ENCODE peak calls at places on chromosome 12, in six cellular contexts. U is OCI-M1; D is H1; Y is RWPE1; K is activated CD4-positive, alpha-beta T cell treated with anti-CD3 and anti-CD28 coated beads, Interleukin-2, amount 10 ng/mL, durations not matched to agents 7 days and 5 days; F is astrocyte. H is an unnamed sample.

GRCh38 chr12:45611061-45611460 is 118.4 kb upstream of the ARID2 start:
- DNase-seq in F (no peak), U (no peak), K (no peak), D (no peak), Y (no peak), H (no peak)

GRCh38 chr12:123271182-123271491 is 519 bp downstream of the CDK2AP1 start:
- DNase-seq in Y (peak), D (no peak), K (peak), U (peak), F (no peak), H (peak)

GRCh38 chr12:79555006-79555925 is 135.5 kb downstream of the PAWR start:
- DNase-seq in Y (no peak), K (no peak), U (peak), D (no peak), F (peak), H (no peak)

GRCh38 chr12:107917912-107918800 is 143.7 kb downstream of the ASCL4 start:
- DNase-seq in Y (peak), D (peak), F (peak), U (peak), K (no peak), H (peak)

GRCh38 chr12:26338574-26339572 is 143.5 kb downstream of the SSPN start:
- DNase-seq in K (no peak), F (peak), U (no peak), Y (peak), D (no peak), H (no peak)

GRCh38 chr12:19201653-19202052 is 72.1 kb downstream of the PLEKHA5 start:
- DNase-seq in K (no peak), U (no peak), Y (no peak), D (no peak), F (no peak), H (no peak)

GRCh38 chr12:78062781-78063180 is 232.1 kb downstream of the NAV3 start:
- DNase-seq in D (no peak), U (peak), Y (no peak), F (peak), K (no peak), H (no peak)

GRCh38 chr12:32400114-32400672 is 835 bp downstream of the FGD4 start:
- DNase-seq in U (no peak), Y (peak), F (no peak), D (peak), K (no peak), H (peak)

GRCh38 chr12:26777236-26777635 is 55.8 kb downstream of the ITPR2 start:
- DNase-seq in U (no peak), Y (no peak), D (no peak), F (no peak), K (no peak), H (no peak)

GRCh38 chr12:113769322-113769721 is 196.8 kb downstream of the RBM19 start:
- DNase-seq in D (no peak), K (no peak), Y (no peak), F (no peak), U (no peak), H (no peak)

GRCh38 chr12:122137229-122137628 is 36.8 kb downstream of the IL31 start:
- DNase-seq in U (no peak), F (no peak), D (no peak), K (no peak), Y (no peak), H (peak)

GRCh38 chr12:102427542-102427923 is 52.8 kb downstream of the IGF1 start:
- DNase-seq in K (no peak), F (no peak), U (no peak), D (no peak), Y (no peak), H (no peak)

H was measured in iPS-NIHi11.